ENCODE peak calls at places on chromosomes 7 and 10, in seven cellular contexts. One of them, this sample, is unnamed.

GRCh38 chr7:150406565-150407421 is 27.7 kb downstream of the ZNF775 start:
- DNase-seq in hepatocyte: peak; percentile 39
- DNase-seq in IMR-90: peak; percentile 10
- DNase-seq in Panc1: no peak
- DNase-seq in HFF-Myc: no peak
- DNase-seq in fibroblast of lung: no peak
- DNase-seq in astrocyte of the spinal cord: no peak
- DNase-seq in this sample: no peak

GRCh38 chr7:69751026-69751425 is 152.8 kb downstream of the AUTS2 start:
- DNase-seq in astrocyte of the spinal cord: no peak
- DNase-seq in HFF-Myc: no peak
- DNase-seq in fibroblast of lung: no peak
- DNase-seq in Panc1: no peak
- DNase-seq in hepatocyte: no peak
- DNase-seq in IMR-90: no peak
- DNase-seq in this sample: no peak

GRCh38 chr10:17435187-17435586 is 19.2 kb downstream of the ST8SIA6 start:
- DNase-seq in hepatocyte: no peak
- DNase-seq in HFF-Myc: no peak
- DNase-seq in astrocyte of the spinal cord: no peak
- DNase-seq in fibroblast of lung: no peak
- DNase-seq in IMR-90: no peak
- DNase-seq in Panc1: no peak
- DNase-seq in this sample: no peak

GRCh38 chr7:2261611-2262010 is 19.6 kb downstream of the NUDT1 start:
- DNase-seq in hepatocyte: no peak
- DNase-seq in fibroblast of lung: no peak
- DNase-seq in astrocyte of the spinal cord: no peak
- DNase-seq in IMR-90: no peak
- DNase-seq in Panc1: no peak
- DNase-seq in HFF-Myc: no peak
- DNase-seq in this sample: no peak

GRCh38 chr7:17026269-17026668 is 144.5 kb upstream of the AGR3 start:
- DNase-seq in Panc1: no peak
- DNase-seq in fibroblast of lung: no peak
- DNase-seq in HFF-Myc: no peak
- DNase-seq in IMR-90: no peak
- DNase-seq in hepatocyte: no peak
- DNase-seq in astrocyte of the spinal cord: no peak
- DNase-seq in this sample: no peak

GRCh38 chr7:140209866-140210609 is 33.3 kb upstream of the KDM7A start:
- DNase-seq in IMR-90: no peak
- DNase-seq in HFF-Myc: no peak
- DNase-seq in astrocyte of the spinal cord: no peak
- DNase-seq in hepatocyte: no peak
- DNase-seq in Panc1: no peak
- DNase-seq in fibroblast of lung: no peak
- DNase-seq in this sample: no peak

GRCh38 chr7:14748461-14748860 is 154.1 kb downstream of the DGKB start:
- DNase-seq in IMR-90: peak; percentile 77
- DNase-seq in astrocyte of the spinal cord: peak; percentile 88
- DNase-seq in hepatocyte: no peak
- DNase-seq in HFF-Myc: peak; percentile 69
- DNase-seq in Panc1: no peak
- DNase-seq in fibroblast of lung: peak; percentile 91
- DNase-seq in this sample: peak; percentile 91

GRCh38 chr10:35641430-35642015 is 573 bp downstream of the FZD8 start:
- DNase-seq in fibroblast of lung: peak; percentile 46
- DNase-seq in HFF-Myc: no peak
- DNase-seq in Panc1: no peak
- DNase-seq in astrocyte of the spinal cord: peak; percentile 21
- DNase-seq in hepatocyte: peak; percentile 65
- DNase-seq in IMR-90: peak; percentile 42
- DNase-seq in this sample: peak; percentile 33

GRCh38 chr7:39749177-39749576 is 125.8 kb downstream of the RALA start:
- DNase-seq in fibroblast of lung: peak; percentile 78
- DNase-seq in IMR-90: peak; percentile 88
- DNase-seq in Panc1: no peak
- DNase-seq in HFF-Myc: no peak
- DNase-seq in astrocyte of the spinal cord: peak; percentile 80
- DNase-seq in hepatocyte: no peak
- DNase-seq in this sample: peak; percentile 77

GRCh38 chr7:157268540-157268939 is 68.3 kb upstream of the DNAJB6 start:
- DNase-seq in IMR-90: peak; percentile 14
- DNase-seq in HFF-Myc: no peak
- DNase-seq in Panc1: no peak
- DNase-seq in hepatocyte: no peak
- DNase-seq in fibroblast of lung: no peak
- DNase-seq in astrocyte of the spinal cord: no peak
- DNase-seq in this sample: peak; percentile 28

GRCh38 chr7:121544726-121545125 is 148.6 kb upstream of the FAM3C start:
- DNase-seq in fibroblast of lung: peak; percentile 98
- DNase-seq in astrocyte of the spinal cord: peak; percentile 97
- DNase-seq in hepatocyte: peak; percentile 28
- DNase-seq in Panc1: peak; percentile 98
- DNase-seq in IMR-90: peak; percentile 89
- DNase-seq in HFF-Myc: peak; percentile 83
- DNase-seq in this sample: peak; percentile 98

GRCh38 chr10:113073549-113074189 is 123.6 kb downstream of the TCF7L2 start:
- DNase-seq in IMR-90: peak; percentile 97
- DNase-seq in HFF-Myc: peak; percentile 91
- DNase-seq in astrocyte of the spinal cord: peak; percentile 98
- DNase-seq in hepatocyte: peak; percentile 91
- DNase-seq in Panc1: peak; percentile 98
- DNase-seq in fibroblast of lung: peak; percentile 100
- DNase-seq in this sample: peak; percentile 97

GRCh38 chr10:103960103-103960502 is 6.8 kb upstream of the SLK start:
- DNase-seq in fibroblast of lung: no peak
- DNase-seq in Panc1: no peak
- DNase-seq in HFF-Myc: no peak
- DNase-seq in astrocyte of the spinal cord: no peak
- DNase-seq in IMR-90: no peak
- DNase-seq in hepatocyte: no peak
- DNase-seq in this sample: peak; percentile 73

GRCh38 chr7:21253740-21254687 is 173.9 kb upstream of the SP4 start:
- DNase-seq in astrocyte of the spinal cord: peak; percentile 54
- DNase-seq in IMR-90: peak; percentile 26
- DNase-seq in hepatocyte: peak; percentile 87
- DNase-seq in HFF-Myc: peak; percentile 3
- DNase-seq in fibroblast of lung: peak; percentile 35
- DNase-seq in Panc1: peak; percentile 47
- DNase-seq in this sample: peak; percentile 35

GRCh38 chr7:34277016-34277800 is 371.9 kb downstream of the BMPER start:
- DNase-seq in IMR-90: peak; percentile 31
- DNase-seq in Panc1: no peak
- DNase-seq in hepatocyte: no peak
- DNase-seq in astrocyte of the spinal cord: peak; percentile 32
- DNase-seq in fibroblast of lung: peak; percentile 81
- DNase-seq in HFF-Myc: no peak
- DNase-seq in this sample: peak; percentile 25

GRCh38 chr10:133384071-133384470 is 5.0 kb downstream of the PAOX start:
- DNase-seq in hepatocyte: no peak
- DNase-seq in Panc1: no peak
- DNase-seq in astrocyte of the spinal cord: no peak
- DNase-seq in HFF-Myc: no peak
- DNase-seq in fibroblast of lung: no peak
- DNase-seq in IMR-90: no peak
- DNase-seq in this sample: no peak

GRCh38 chr10:64206409-64206808 is 685.2 kb downstream of the REEP3 start:
- DNase-seq in Panc1: no peak
- DNase-seq in IMR-90: no peak
- DNase-seq in astrocyte of the spinal cord: no peak
- DNase-seq in hepatocyte: no peak
- DNase-seq in fibroblast of lung: no peak
- DNase-seq in HFF-Myc: no peak
- DNase-seq in this sample: no peak

GRCh38 chr10:92240289-92241157 is 50.4 kb downstream of the CPEB3 start:
- DNase-seq in Panc1: peak; percentile 47
- DNase-seq in astrocyte of the spinal cord: peak; percentile 71
- DNase-seq in IMR-90: peak; percentile 70
- DNase-seq in hepatocyte: peak; percentile 78
- DNase-seq in fibroblast of lung: peak; percentile 69
- DNase-seq in HFF-Myc: no peak
- DNase-seq in this sample: peak; percentile 64

GRCh38 chr10:93566435-93567276 is at the start of gene FFAR4:
- DNase-seq in HFF-Myc: no peak
- DNase-seq in IMR-90: no peak
- DNase-seq in Panc1: no peak
- DNase-seq in astrocyte of the spinal cord: no peak
- DNase-seq in fibroblast of lung: no peak
- DNase-seq in hepatocyte: peak; percentile 54
- DNase-seq in this sample: no peak

GRCh38 chr7:28575241-28575643 is 162.9 kb downstream of the CREB5 start:
- DNase-seq in HFF-Myc: no peak
- DNase-seq in IMR-90: peak; percentile 22
- DNase-seq in fibroblast of lung: peak; percentile 66
- DNase-seq in astrocyte of the spinal cord: no peak
- DNase-seq in Panc1: no peak
- DNase-seq in hepatocyte: no peak
- DNase-seq in this sample: peak; percentile 64

GRCh38 chr10:22615819-22616499 is 98.4 kb downstream of the PIP4K2A start:
- DNase-seq in HFF-Myc: peak; percentile 36
- DNase-seq in hepatocyte: peak; percentile 40
- DNase-seq in IMR-90: no peak
- DNase-seq in astrocyte of the spinal cord: no peak
- DNase-seq in Panc1: no peak
- DNase-seq in fibroblast of lung: peak; percentile 78
- DNase-seq in this sample: peak; percentile 65

GRCh38 chr10:61164458-61165160 is 220.6 kb upstream of the RHOBTB1 start:
- DNase-seq in HFF-Myc: no peak
- DNase-seq in fibroblast of lung: no peak
- DNase-seq in IMR-90: no peak
- DNase-seq in astrocyte of the spinal cord: no peak
- DNase-seq in hepatocyte: peak; percentile 40
- DNase-seq in Panc1: no peak
- DNase-seq in this sample: peak; percentile 25

GRCh38 chr7:90334193-90334843 is 12.2 kb upstream of the GTPBP10 start:
- DNase-seq in hepatocyte: no peak
- DNase-seq in Panc1: no peak
- DNase-seq in HFF-Myc: no peak
- DNase-seq in astrocyte of the spinal cord: no peak
- DNase-seq in IMR-90: no peak
- DNase-seq in fibroblast of lung: no peak
- DNase-seq in this sample: no peak
- H3K4me3 ChIP-seq in hepatocyte: no peak overlapping the region
- H3K4me3 ChIP-seq in Panc1: no peak overlapping the region
- H3K4me3 ChIP-seq in HFF-Myc: no peak overlapping the region
- H3K4me3 ChIP-seq in astrocyte of the spinal cord: no peak overlapping the region
- H3K4me3 ChIP-seq in IMR-90: no peak overlapping the region
- H3K4me3 ChIP-seq in fibroblast of lung: no peak overlapping the region
- H3K4me3 ChIP-seq in this sample: no peak overlapping the region

GRCh38 chr10:71975891-71976725 is 11.9 kb downstream of the CHST3 start:
- DNase-seq in astrocyte of the spinal cord: peak; percentile 79
- DNase-seq in hepatocyte: no peak
- DNase-seq in HFF-Myc: no peak
- DNase-seq in Panc1: peak; percentile 55
- DNase-seq in IMR-90: peak; percentile 83
- DNase-seq in fibroblast of lung: peak; percentile 84
- DNase-seq in this sample: peak; percentile 95

GRCh38 chr10:71978988-71979691 is 14.9 kb downstream of the CHST3 start:
- DNase-seq in Panc1: no peak
- DNase-seq in fibroblast of lung: no peak
- DNase-seq in hepatocyte: no peak
- DNase-seq in HFF-Myc: no peak
- DNase-seq in IMR-90: no peak
- DNase-seq in astrocyte of the spinal cord: no peak
- DNase-seq in this sample: no peak

GRCh38 chr10:71980181-71981023 is 16.2 kb downstream of the CHST3 start:
- DNase-seq in HFF-Myc: no peak
- DNase-seq in IMR-90: peak; percentile 48
- DNase-seq in hepatocyte: no peak
- DNase-seq in astrocyte of the spinal cord: no peak
- DNase-seq in fibroblast of lung: peak; percentile 75
- DNase-seq in Panc1: no peak
- DNase-seq in this sample: peak; percentile 45

GRCh38 chr10:71979692-71980062 is 15.5 kb downstream of the CHST3 start:
- DNase-seq in Panc1: no peak
- DNase-seq in hepatocyte: no peak
- DNase-seq in fibroblast of lung: no peak
- DNase-seq in HFF-Myc: no peak
- DNase-seq in astrocyte of the spinal cord: no peak
- DNase-seq in IMR-90: no peak
- DNase-seq in this sample: no peak

GRCh38 chr10:71978476-71978875 is 14.3 kb downstream of the CHST3 start:
- DNase-seq in IMR-90: no peak
- DNase-seq in fibroblast of lung: no peak
- DNase-seq in hepatocyte: no peak
- DNase-seq in astrocyte of the spinal cord: no peak
- DNase-seq in Panc1: no peak
- DNase-seq in HFF-Myc: no peak
- DNase-seq in this sample: no peak
- TF ChIP-seq CTCF in IMR-90: no peak
- TF ChIP-seq CTCF in fibroblast of lung: no peak
- TF ChIP-seq CTCF in hepatocyte: peak; percentile 18
- TF ChIP-seq CTCF in astrocyte of the spinal cord: peak; percentile 22
- TF ChIP-seq CTCF in Panc1: no peak
- TF ChIP-seq CTCF in HFF-Myc: no peak
- TF ChIP-seq CTCF in this sample: no peak

GRCh38 chr7:41695661-41696322 is 7.1 kb downstream of the INHBA start:
- DNase-seq in fibroblast of lung: no peak
- DNase-seq in HFF-Myc: no peak
- DNase-seq in hepatocyte: peak; percentile 57
- DNase-seq in Panc1: no peak
- DNase-seq in astrocyte of the spinal cord: no peak
- DNase-seq in IMR-90: peak; percentile 87
- DNase-seq in this sample: peak; percentile 90
- H3K4me3 ChIP-seq in fibroblast of lung: peak overlapping the region; percentile 88
- H3K4me3 ChIP-seq in HFF-Myc: peak overlapping the region; percentile 54
- H3K4me3 ChIP-seq in hepatocyte: peak overlapping the region; percentile 8
- H3K4me3 ChIP-seq in Panc1: peak overlapping the region; percentile 23
- H3K4me3 ChIP-seq in astrocyte of the spinal cord: peak overlapping the region; percentile 79
- H3K4me3 ChIP-seq in IMR-90: peak overlapping the region; percentile 91
- H3K4me3 ChIP-seq in this sample: peak overlapping the region; percentile 62

GRCh38 chr10:127874966-127875765 is 17.6 kb downstream of the CLRN3 start:
- DNase-seq in fibroblast of lung: no peak
- DNase-seq in astrocyte of the spinal cord: no peak
- DNase-seq in hepatocyte: no peak
- DNase-seq in HFF-Myc: no peak
- DNase-seq in IMR-90: no peak
- DNase-seq in Panc1: no peak
- DNase-seq in this sample: no peak

GRCh38 chr10:127872011-127872741 is 20.6 kb downstream of the CLRN3 start:
- DNase-seq in fibroblast of lung: peak; percentile 27
- DNase-seq in hepatocyte: no peak
- DNase-seq in Panc1: no peak
- DNase-seq in IMR-90: peak; percentile 1
- DNase-seq in astrocyte of the spinal cord: no peak
- DNase-seq in HFF-Myc: no peak
- DNase-seq in this sample: peak; percentile 70

GRCh38 chr10:127871631-127872010 is 21.1 kb downstream of the CLRN3 start:
- DNase-seq in HFF-Myc: no peak
- DNase-seq in Panc1: no peak
- DNase-seq in fibroblast of lung: no peak
- DNase-seq in IMR-90: no peak
- DNase-seq in astrocyte of the spinal cord: no peak
- DNase-seq in hepatocyte: no peak
- DNase-seq in this sample: no peak

GRCh38 chr10:127873901-127874470 is 18.8 kb downstream of the CLRN3 start:
- DNase-seq in fibroblast of lung: no peak
- DNase-seq in astrocyte of the spinal cord: no peak
- DNase-seq in hepatocyte: no peak
- DNase-seq in IMR-90: no peak
- DNase-seq in Panc1: no peak
- DNase-seq in HFF-Myc: no peak
- DNase-seq in this sample: no peak

GRCh38 chr10:127872871-127873600 is 19.7 kb downstream of the CLRN3 start:
- DNase-seq in hepatocyte: peak; percentile 80
- DNase-seq in HFF-Myc: no peak
- DNase-seq in Panc1: no peak
- DNase-seq in astrocyte of the spinal cord: no peak
- DNase-seq in IMR-90: no peak
- DNase-seq in fibroblast of lung: no peak
- DNase-seq in this sample: peak; percentile 21
- TF ChIP-seq CTCF in hepatocyte: peak; percentile 52
- TF ChIP-seq CTCF in HFF-Myc: no peak
- TF ChIP-seq CTCF in Panc1: no peak
- TF ChIP-seq CTCF in astrocyte of the spinal cord: no peak
- TF ChIP-seq CTCF in IMR-90: no peak
- TF ChIP-seq CTCF in fibroblast of lung: no peak
- TF ChIP-seq CTCF in this sample: peak; percentile 9